ENCODE peak calls at places on chromosomes 12 and 14, in ten cellular contexts. S, M, O, R, D, C, I, H, F and Q are unnamed samples.

GRCh38 chr12:6927379-6927991 is at the start of gene ATN1:
- DNase-seq in S (no peak), M (peak), O (peak), R (no peak), D (peak), C (peak), I (peak), H (peak), F (no peak), Q (peak)

GRCh38 chr12:48882325-48882687 is 16.6 kb upstream of the RND1 start:
- DNase-seq in S (no peak), M (peak), O (peak), R (no peak), D (no peak), C (peak), I (no peak), H (peak), F (no peak), Q (no peak)

GRCh38 chr14:76812422-76813383 is at the start of gene ANGEL1:
- DNase-seq in S (peak), M (peak), O (peak), R (peak), D (peak), C (peak), I (peak), H (peak), F (peak), Q (peak)

GRCh38 chr12:31004666-31005065 is 69.0 kb upstream of the DDX11 start:
- DNase-seq in S (no peak), M (no peak), O (no peak), R (no peak), D (no peak), C (no peak), I (no peak), H (peak), F (no peak), Q (no peak)

GRCh38 chr14:61542848-61543790 is 152.2 kb upstream of the HIF1A start:
- DNase-seq in S (no peak), M (peak), O (no peak), R (no peak), D (no peak), C (no peak), I (peak), H (no peak), F (no peak), Q (no peak)

GRCh38 chr14:38297681-38298080 is 41.8 kb upstream of the CLEC14A start:
- DNase-seq in S (no peak), M (peak), O (no peak), R (no peak), D (no peak), C (no peak), I (no peak), H (no peak), F (no peak), Q (no peak)

GRCh38 chr12:85725991-85726390 is 110.2 kb downstream of the RASSF9 start:
- DNase-seq in S (no peak), M (peak), O (no peak), R (no peak), D (no peak), C (no peak), I (no peak), H (peak), F (no peak), Q (no peak)

GRCh38 chr12:130576286-130576933 is 139.7 kb downstream of the RIMBP2 start:
- DNase-seq in S (no peak), M (no peak), O (no peak), R (no peak), D (no peak), C (no peak), I (no peak), H (no peak), F (no peak), Q (no peak)

GRCh38 chr14:67524152-67524963 is 8.7 kb upstream of the PLEKHH1 start:
- DNase-seq in S (no peak), M (no peak), O (peak), R (no peak), D (no peak), C (no peak), I (no peak), H (no peak), F (no peak), Q (no peak)

GRCh38 chr12:50185496-50185895 is 18.3 kb upstream of the CERS5 start:
- DNase-seq in S (no peak), M (peak), O (no peak), R (no peak), D (no peak), C (peak), I (no peak), H (no peak), F (no peak), Q (no peak)

GRCh38 chr12:47071241-47071852 is 8.1 kb upstream of the PCED1B start:
- DNase-seq in S (no peak), M (peak), O (peak), R (no peak), D (no peak), C (peak), I (no peak), H (peak), F (no peak), Q (no peak)

GRCh38 chr12:94707892-94708291 is 57.5 kb upstream of the TMCC3 start:
- DNase-seq in S (no peak), M (peak), O (no peak), R (no peak), D (no peak), C (no peak), I (no peak), H (no peak), F (no peak), Q (no peak)

GRCh38 chr12:64780220-64780530 is 21.0 kb upstream of the GNS start:
- DNase-seq in S (no peak), M (no peak), O (no peak), R (no peak), D (no peak), C (no peak), I (no peak), H (no peak), F (no peak), Q (no peak)

GRCh38 chr12:17286874-17287273 is 680.9 kb upstream of the LMO3 start:
- DNase-seq in S (no peak), M (no peak), O (no peak), R (no peak), D (no peak), C (no peak), I (no peak), H (no peak), F (no peak), Q (no peak)